ENCODE peak calls at places on chromosomes 2 and 18, in five cellular contexts. O is hepatocyte, I is fibroblast of lung, M is PC-3, Y is BE2C. V is an unnamed sample. For H3K9me3, the result is how much of the 10 kb centered on the place peaks cover.

GRCh38 chr2:68463287-68463877 is 3.7 kb downstream of the FBXO48 start:
- DNase-seq in I (peak), O (peak), Y (no peak), M (peak), V (peak)

GRCh38 chr2:234278556-234279286 is 218.2 kb downstream of the ARL4C start:
- DNase-seq in Y (no peak), M (no peak), O (no peak), I (no peak), V (no peak)

GRCh38 chr2:72027426-72028161 is 120.1 kb downstream of the CYP26B1 start:
- DNase-seq in I (no peak), M (peak), Y (no peak), O (no peak), V (no peak)

GRCh38 chr2:9158786-9159779 is 47.5 kb upstream of the ASAP2 start:
- DNase-seq in Y (no peak), I (no peak), O (no peak), M (no peak), V (no peak)

GRCh38 chr18:26867471-26867870 is 2.0 kb upstream of the AQP4 start:
- DNase-seq in I (no peak), Y (no peak), M (no peak), O (no peak), V (no peak)

GRCh38 chr2:197889041-197889440 is 84.6 kb downstream of the PLCL1 start:
- DNase-seq in Y (no peak), M (no peak), I (peak), O (no peak), V (no peak)

GRCh38 chr2:149902104-149902503 is 314.5 kb upstream of the MMADHC start:
- DNase-seq in O (no peak), Y (no peak), I (no peak), M (peak), V (no peak)

GRCh38 chr2:102065675-102066252 is 74.0 kb downstream of the IL1R2 start:
- DNase-seq in I (peak), Y (no peak), M (peak), O (peak), V (no peak)

GRCh38 chr2:150376627-150377335 is 110.7 kb downstream of the RND3 start:
- DNase-seq in I (peak), M (peak), Y (no peak), O (peak), V (no peak)

GRCh38 chr2:10966741-10967140 is 55.0 kb downstream of the KCNF1 start:
- DNase-seq in Y (no peak), O (no peak), M (no peak), I (no peak), V (no peak)

GRCh38 chr18:48924621-48925601 is 25.9 kb downstream of the SMAD7 start:
- DNase-seq in Y (no peak), I (no peak), O (no peak), M (no peak), V (no peak)

GRCh38 chr2:127217470-127218325 is 2.4 kb downstream of the CYP27C1 start:
- DNase-seq in I (no peak), M (peak), Y (no peak), O (no peak), V (no peak)

GRCh38 chr2:182952741-182953450 is 85.4 kb downstream of the NCKAP1 start:
- DNase-seq in I (peak), M (peak), O (no peak), Y (no peak), V (no peak)

GRCh38 chr2:50344509-50345106 is 687.3 kb downstream of the NRXN1 start:
- DNase-seq in I (no peak), Y (no peak), M (no peak), O (no peak), V (no peak)

GRCh38 chr2:63057249-63058148 is 6.9 kb downstream of the OTX1 start:
- DNase-seq in I (no peak), M (no peak), Y (no peak), O (no peak), V (no peak)

GRCh38 chr2:163734911-163735691 is 707 bp downstream of the FIGN start:
- DNase-seq in I (peak), M (peak), Y (peak), O (no peak), V (no peak)

GRCh38 chr2:133130548-133131246 is 437.6 kb downstream of the NCKAP5 start:
- DNase-seq in M (peak), O (no peak), I (no peak), Y (no peak), V (no peak)

GRCh38 chr2:108323619-108324018 is 34.9 kb downstream of the SULT1C2 start:
- DNase-seq in Y (no peak), I (peak), O (no peak), M (peak), V (no peak)

GRCh38 chr2:239223330-239224248 is 177.2 kb downstream of the HDAC4 start:
- DNase-seq in M (no peak), Y (no peak), I (peak), O (peak), V (no peak)

GRCh38 chr2:223026357-223027110 is 25.5 kb upstream of the KCNE4 start:
- DNase-seq in I (peak), M (peak), Y (no peak), O (no peak), V (no peak)

GRCh38 chr2:191280834-191281756 is 35.9 kb downstream of the MYO1B start:
- DNase-seq in Y (no peak), M (no peak), O (no peak), I (no peak), V (no peak)

GRCh38 chr2:112712903-112713584 is 7.8 kb upstream of the NT5DC4 start:
- DNase-seq in Y (no peak), M (peak), I (peak), O (no peak), V (no peak)

GRCh38 chr18:50281972-50282520 is 723 bp upstream of the MBD1 start:
- DNase-seq in M (no peak), Y (no peak), O (no peak), I (no peak), V (no peak)

GRCh38 chr2:229445013-229445412 is 173.9 kb upstream of the PID1 start:
- DNase-seq in I (peak), M (peak), O (peak), Y (no peak), V (peak)

GRCh38 chr2:191811807-191812602 is 34.9 kb downstream of the CAVIN2 start:
- DNase-seq in I (peak), M (peak), O (peak), Y (peak), V (peak)

GRCh38 chr2:127064642-127065250 is 42.2 kb downstream of the BIN1 start:
- DNase-seq in O (peak), Y (peak), M (peak), I (peak), V (peak)

GRCh38 chr2:74078467-74078866 is 69.2 kb downstream of the BOLA3 start:
- DNase-seq in I (no peak), M (no peak), Y (no peak), O (no peak), V (no peak)

GRCh38 chr18:50633992-50634391 is 74.1 kb downstream of the MAPK4 start:
- DNase-seq in O (no peak), I (no peak), M (no peak), Y (no peak), V (no peak)

GRCh38 chr2:172442072-172442895 is 14.9 kb downstream of the ITGA6 start:
- DNase-seq in Y (no peak), I (peak), O (peak), M (peak), V (peak)

GRCh38 chr2:66437601-66438497 is 2.9 kb downstream of the MEIS1 start:
- DNase-seq in Y (no peak), O (peak), I (peak), M (no peak), V (no peak)

GRCh38 chr2:17583646-17584045 is 43.1 kb downstream of the VSNL1 start:
- DNase-seq in Y (no peak), I (peak), M (no peak), O (no peak), V (no peak)

GRCh38 chr2:26649992-26650712 is 9.0 kb upstream of the CIB4 start:
- DNase-seq in M (no peak), I (no peak), Y (no peak), O (no peak), V (no peak)

GRCh38 chr18:48133675-48134251 is 203.3 kb upstream of the SMAD2 start:
- DNase-seq in M (peak), O (peak), Y (no peak), I (no peak), V (no peak)

GRCh38 chr2:28869494-28870145 is 489 bp downstream of the TRMT61B start:
- DNase-seq in Y (peak), M (no peak), O (peak), I (no peak), V (no peak)

GRCh38 chr2:71791051-71791450 is 337.7 kb downstream of the DYSF start:
- DNase-seq in M (no peak), O (no peak), I (no peak), Y (no peak), V (no peak)

GRCh38 chr2:182639971-182640370 is 76.1 kb upstream of the DNAJC10 start:
- DNase-seq in Y (no peak), M (no peak), I (no peak), O (no peak), V (no peak)

GRCh38 chr2:33511141-33511540 is 34.7 kb downstream of the RASGRP3 start:
- DNase-seq in Y (no peak), M (no peak), I (peak), O (no peak), V (peak)

GRCh38 chr2:174485763-174486613 is 841 bp downstream of the GPR155 start:
- DNase-seq in O (peak), M (peak), Y (peak), I (peak), V (peak)

GRCh38 chr2:11286323-11286722 is 58.1 kb downstream of the ROCK2 start:
- DNase-seq in I (no peak), Y (no peak), O (no peak), M (no peak), V (no peak)

DNA sequence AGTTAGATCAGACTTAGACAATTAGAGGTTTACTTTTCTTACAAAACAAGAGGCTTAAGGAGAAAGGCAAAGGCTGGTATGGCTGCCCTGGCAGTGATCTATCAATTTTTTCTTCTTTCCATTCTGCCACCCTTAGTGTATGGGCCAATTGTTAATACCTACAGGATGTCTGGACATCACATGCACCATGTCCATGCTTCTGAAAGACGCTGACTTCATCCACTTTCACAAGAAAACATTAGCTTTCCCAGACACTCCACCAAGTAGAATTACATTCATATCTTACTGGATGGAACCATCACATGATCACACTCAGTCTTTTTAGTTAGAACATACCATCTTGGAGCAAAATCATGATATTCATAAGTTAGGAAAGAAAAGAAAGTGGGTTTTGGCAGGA is 120.9 kb downstream of the ARHGAP28 start:
- DNase-seq in Y (no peak), M (no peak), O (no peak), I (no peak), V (no peak)
- H3K9me3 ChIP-seq in Y (under half), M (under half), O (under half), I (under half), V (under half)

DNA sequence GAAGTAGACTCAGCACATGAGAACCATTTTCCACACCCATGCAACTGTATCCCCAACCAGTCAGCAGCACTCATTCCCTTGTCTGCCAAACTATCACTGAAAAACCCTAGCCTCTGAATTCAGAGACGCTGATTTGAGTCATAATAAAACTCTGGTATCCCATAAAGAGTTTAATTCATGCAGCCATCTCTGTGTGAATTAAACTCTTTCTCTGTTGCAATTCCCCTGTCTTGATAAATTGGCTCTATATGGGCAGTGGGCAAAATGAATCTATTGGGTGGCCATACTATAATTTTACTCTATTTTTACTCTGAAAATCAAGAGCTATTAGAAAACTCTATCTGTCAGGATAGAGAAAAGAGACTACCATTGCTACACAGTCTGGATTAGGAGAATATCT is 40.6 kb upstream of the TWSG1 start:
- DNase-seq in M (no peak), I (no peak), O (no peak), Y (no peak), V (no peak)
- H3K9me3 ChIP-seq in M (under half), I (under half), O (under half), Y (under half), V (under half)

GRCh38 chr2:121436918-121437317 is 93.8 kb upstream of the RNU4ATAC start:
- DNase-seq in O (no peak), I (no peak), Y (no peak), M (no peak), V (no peak)
- H3K9me3 ChIP-seq in O (under half), I (under half), Y (under half), M (under half), V (under half)

GRCh38 chr18:78645216-78645615 is 334.4 kb upstream of the SALL3 start:
- DNase-seq in M (no peak), O (no peak), Y (no peak), I (no peak), V (no peak)

GRCh38 chr18:78640596-78640995 is 339.0 kb upstream of the SALL3 start:
- DNase-seq in Y (no peak), M (no peak), I (no peak), O (no peak), V (no peak)

GRCh38 chr18:78643981-78644380 is 335.6 kb upstream of the SALL3 start:
- DNase-seq in Y (no peak), M (no peak), O (no peak), I (no peak), V (no peak)

GRCh38 chr18:78641689-78642231 is 337.9 kb upstream of the SALL3 start:
- DNase-seq in I (no peak), Y (no peak), M (no peak), O (no peak), V (no peak)

DNA sequence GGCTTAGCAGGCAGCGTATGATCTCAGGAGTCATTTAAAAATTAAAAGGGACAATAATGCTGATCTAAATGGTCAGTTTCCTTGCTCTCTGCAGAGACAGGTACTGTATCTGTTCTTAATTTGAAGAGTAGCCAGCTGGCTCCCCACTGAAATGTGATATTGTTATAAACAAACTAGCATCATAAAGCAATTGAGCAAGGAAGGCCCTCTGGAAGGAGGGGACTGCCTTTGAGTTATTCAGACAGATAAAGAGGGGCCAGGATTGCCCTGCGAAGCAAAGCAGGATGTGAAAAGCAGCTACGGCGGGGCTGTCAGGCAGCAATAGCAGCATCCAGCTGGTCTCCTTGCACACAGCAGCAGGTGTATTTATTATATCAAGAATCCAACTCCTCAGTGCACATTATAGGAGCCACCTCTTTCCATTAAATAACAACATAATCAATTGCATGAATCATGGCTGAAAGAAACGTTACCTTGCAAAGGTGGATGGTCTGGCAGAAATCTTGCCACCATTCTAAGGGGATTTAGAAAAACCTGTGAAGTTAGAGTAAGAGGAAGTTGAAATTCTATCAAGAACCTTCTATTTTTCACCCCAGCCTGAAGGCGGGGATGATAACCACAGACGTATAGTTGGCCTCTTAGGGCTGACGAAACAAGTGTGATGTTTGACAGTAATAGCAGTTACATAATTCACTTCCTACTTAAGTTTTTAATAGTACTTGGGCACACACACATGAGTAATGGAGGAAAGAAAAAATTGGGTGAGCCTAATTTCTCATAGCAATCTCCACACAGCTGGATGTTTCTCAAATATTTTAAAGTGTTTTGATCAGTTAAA is 336.8 kb upstream of the SALL3 start:
- DNase-seq in M (no peak), O (no peak), Y (no peak), I (no peak), V (no peak)
- H3K9me3 ChIP-seq in M (under half), O (under half), Y (under half), I (under half), V (half or more)

GRCh38 chr18:43692291-43692690 is 415.0 kb upstream of the SYT4 start:
- DNase-seq in I (peak), M (no peak), O (no peak), Y (no peak), V (no peak)
- H3K9me3 ChIP-seq in I (under half), M (under half), O (under half), Y (under half), V (under half)

DNA sequence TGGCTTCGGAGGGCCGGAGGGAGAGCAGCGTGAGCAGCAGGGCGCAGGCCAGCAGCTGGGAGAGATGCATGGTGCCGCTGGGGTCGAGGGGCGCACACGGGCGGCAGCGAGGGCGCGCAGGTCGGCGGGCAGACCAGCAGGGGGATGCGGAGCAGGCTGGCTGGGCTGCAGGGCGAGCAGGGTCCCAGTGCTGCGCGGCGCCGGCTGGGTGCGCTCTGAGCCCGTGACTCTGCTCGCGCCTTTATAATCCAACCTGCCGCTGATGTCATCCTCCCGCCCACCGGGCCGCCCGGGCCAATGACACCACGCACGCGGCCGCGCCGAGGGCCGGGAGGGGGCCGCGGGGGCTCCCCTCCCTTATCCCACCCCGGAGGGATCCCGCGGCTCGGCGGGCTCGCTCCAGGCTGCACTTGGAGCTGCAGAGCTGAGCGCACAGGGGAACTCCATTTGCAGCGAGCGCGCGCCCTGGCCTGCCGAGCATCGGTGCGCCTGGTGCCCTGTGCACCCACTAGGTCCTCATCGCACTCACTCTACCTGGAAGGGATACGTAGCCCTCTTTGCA is at the start of gene NPPC:
- DNase-seq in O (peak), I (peak), Y (peak), M (peak), V (no peak)
- H3K9me3 ChIP-seq in O (under half), I (under half), Y (under half), M (under half), V (under half)

GRCh38 chr18:71398530-71398929 is 1109.7 kb downstream of the SOCS6 start:
- DNase-seq in O (peak), Y (peak), M (peak), I (peak), V (no peak)
- H3K9me3 ChIP-seq in O (under half), Y (under half), M (under half), I (under half), V (under half)

DNA sequence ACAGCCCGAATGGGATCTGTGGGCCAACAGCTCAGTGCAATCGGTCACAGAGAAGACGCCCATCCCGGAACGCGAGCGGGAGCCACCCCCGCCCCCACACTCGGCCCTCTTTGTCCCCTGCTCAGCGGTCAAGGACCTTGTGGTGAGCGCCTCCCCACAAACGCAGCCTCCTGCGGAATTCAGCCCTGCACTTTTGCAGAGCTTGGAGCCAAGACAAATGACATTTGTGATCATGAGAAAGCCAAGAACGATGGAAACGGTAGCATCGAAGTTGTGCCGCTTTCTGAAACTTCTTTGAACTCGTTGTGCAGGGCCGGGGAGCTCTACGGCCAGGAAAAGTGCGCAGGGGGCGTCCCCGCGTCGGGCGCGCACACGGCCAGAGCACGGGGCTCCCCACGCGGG is 6.7 kb upstream of the SALL3 start:
- DNase-seq in M (no peak), O (no peak), Y (no peak), I (no peak), V (no peak)
- H3K9me3 ChIP-seq in M (under half), O (under half), Y (under half), I (under half), V (under half)

V was measured in AG04450.